ENCODE peak calls at places on chromosome 1, in seven cellular contexts. A, L, K, G, M, O and R are unnamed samples.

GRCh38 chr1:24803987-24804530 is 58.8 kb downstream of the CLIC4 start:
- DNase-seq in G (no peak), L (no peak), M (no peak), O (no peak), K (no peak), A (no peak), R (no peak)

GRCh38 chr1:244224487-244225430 is 173.7 kb downstream of the ZBTB18 start:
- DNase-seq in A (no peak), L (no peak), O (no peak), K (no peak), M (no peak), G (no peak), R (peak; percentile 86)

GRCh38 chr1:9093096-9093495 is 23.7 kb upstream of the SLC2A5 start:
- DNase-seq in M (no peak), O (no peak), K (no peak), L (no peak), A (no peak), G (no peak), R (no peak)

GRCh38 chr1:19429611-19430010 is 55.7 kb downstream of the CAPZB start:
- DNase-seq in M (no peak), O (no peak), K (no peak), L (no peak), A (no peak), G (no peak), R (no peak)

GRCh38 chr1:61337471-61337870 is 255.1 kb downstream of the NFIA start:
- DNase-seq in M (no peak), K (peak; percentile 7), O (no peak), G (no peak), A (no peak), L (no peak), R (no peak)

GRCh38 chr1:12554521-12555305 is 63.3 kb downstream of the DHRS3 start:
- DNase-seq in M (no peak), L (no peak), K (no peak), G (peak; percentile 67), A (no peak), O (no peak), R (no peak)

GRCh38 chr1:81115422-81115821 is 685.3 kb upstream of the ADGRL2 start:
- DNase-seq in M (no peak), G (no peak), L (no peak), K (no peak), A (no peak), O (no peak), R (no peak)

GRCh38 chr1:21651214-21652042 is 17.7 kb downstream of the RAP1GAP start:
- DNase-seq in O (no peak), G (no peak), L (peak; percentile 23), A (peak; percentile 38), M (peak; percentile 67), K (no peak), R (no peak)

GRCh38 chr1:40951943-40952743 is 27.4 kb upstream of the CTPS1 start:
- DNase-seq in A (peak; percentile 43), O (peak; percentile 40), G (peak; percentile 80), M (peak; percentile 82), K (peak; percentile 29), L (peak; percentile 89), R (peak; percentile 26)

GRCh38 chr1:231039161-231040018 is 664 bp downstream of the FAM89A start:
- DNase-seq in K (peak; percentile 37), M (peak; percentile 53), L (peak; percentile 32), O (no peak), A (no peak), G (no peak), R (peak; percentile 16)

GRCh38 chr1:230509281-230509977 is 83.3 kb upstream of the PGBD5 start:
- DNase-seq in A (no peak), G (no peak), L (no peak), M (no peak), O (no peak), K (peak; percentile 82), R (no peak)